ENCODE peak calls at places on chromosomes 4 and X, in eight cellular contexts. One of them, this sample, is unnamed.
A peak's percentile ranks its signal among the peaks of the same experiment; 100 is the strongest.

GRCh38 chr4:113094802-113095201 is 45.3 kb downstream of the ANK2 start:
- DNase-seq in transverse colon: no peak
- DNase-seq in ovary: no peak
- DNase-seq in stomach: no peak
- DNase-seq in suprapubic skin: no peak
- DNase-seq in K562: peak; percentile 16
- DNase-seq in SK-N-SH: peak; percentile 37
- DNase-seq in A549: peak; percentile 17
- DNase-seq in this sample: no peak

GRCh38 chr4:19913670-19914069 is 338.0 kb upstream of the SLIT2 start:
- DNase-seq in transverse colon: no peak
- DNase-seq in ovary: no peak
- DNase-seq in stomach: no peak
- DNase-seq in suprapubic skin: no peak
- DNase-seq in K562: no peak
- DNase-seq in SK-N-SH: no peak
- DNase-seq in A549: no peak
- DNase-seq in this sample: no peak

GRCh38 chr4:153234923-153235322 is 30.7 kb downstream of the TRIM2 start:
- DNase-seq in transverse colon: no peak
- DNase-seq in ovary: no peak
- DNase-seq in stomach: no peak
- DNase-seq in suprapubic skin: no peak
- DNase-seq in K562: no peak
- DNase-seq in SK-N-SH: no peak
- DNase-seq in A549: no peak
- DNase-seq in this sample: no peak

GRCh38 chr4:24519649-24520048 is 64.7 kb downstream of the DHX15 start:
- DNase-seq in transverse colon: no peak
- DNase-seq in ovary: no peak
- DNase-seq in stomach: peak; percentile 32
- DNase-seq in suprapubic skin: no peak
- DNase-seq in K562: no peak
- DNase-seq in SK-N-SH: no peak
- DNase-seq in A549: no peak
- DNase-seq in this sample: no peak

GRCh38 chr4:151319490-151319889 is 5.9 kb downstream of the SH3D19 start:
- DNase-seq in transverse colon: no peak
- DNase-seq in ovary: no peak
- DNase-seq in stomach: no peak
- DNase-seq in suprapubic skin: no peak
- DNase-seq in K562: no peak
- DNase-seq in SK-N-SH: no peak
- DNase-seq in A549: no peak
- DNase-seq in this sample: no peak

GRCh38 chr4:122131562-122132157 is 20.5 kb upstream of the BLTP1 start:
- DNase-seq in transverse colon: no peak
- DNase-seq in ovary: no peak
- DNase-seq in stomach: no peak
- DNase-seq in suprapubic skin: no peak
- DNase-seq in K562: no peak
- DNase-seq in SK-N-SH: no peak
- DNase-seq in A549: no peak
- DNase-seq in this sample: no peak

GRCh38 chr4:148214529-148215166 is 227.6 kb downstream of the NR3C2 start:
- DNase-seq in transverse colon: no peak
- DNase-seq in ovary: peak; percentile 30
- DNase-seq in stomach: no peak
- DNase-seq in suprapubic skin: no peak
- DNase-seq in K562: no peak
- DNase-seq in SK-N-SH: no peak
- DNase-seq in A549: no peak
- DNase-seq in this sample: peak; percentile 17

GRCh38 chr4:102625232-102625930 is 124.2 kb downstream of the NFKB1 start:
- DNase-seq in transverse colon: peak; percentile 42
- DNase-seq in ovary: no peak
- DNase-seq in stomach: peak; percentile 54
- DNase-seq in suprapubic skin: no peak
- DNase-seq in K562: no peak
- DNase-seq in SK-N-SH: peak; percentile 30
- DNase-seq in A549: peak; percentile 37
- DNase-seq in this sample: no peak

DNA sequence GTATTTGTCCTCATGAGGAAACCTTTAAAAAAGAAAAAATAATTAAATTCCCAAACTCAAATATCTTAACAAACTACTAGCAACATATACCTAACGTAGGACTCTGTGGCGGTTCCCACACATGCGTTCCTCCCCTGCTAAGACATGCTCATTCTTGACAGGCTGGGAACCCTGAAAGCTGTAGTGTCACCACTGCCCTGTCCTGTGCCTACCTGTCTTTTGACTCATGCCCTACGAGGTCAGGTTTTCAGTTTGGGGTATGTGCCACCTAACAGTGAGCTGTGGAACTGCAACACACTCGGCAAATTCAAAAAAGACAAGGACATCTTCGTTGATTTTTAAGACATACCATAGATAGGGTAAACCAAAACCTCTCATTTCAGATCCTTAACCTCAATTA is 17.8 kb downstream of the IDS start:
- DNase-seq in transverse colon: no peak
- DNase-seq in ovary: no peak
- DNase-seq in stomach: no peak
- DNase-seq in suprapubic skin: no peak
- DNase-seq in K562: peak; percentile 20
- DNase-seq in SK-N-SH: no peak
- DNase-seq in A549: peak; percentile 33
- DNase-seq in this sample: no peak
- TF ChIP-seq EP300 in transverse colon: no peak
- TF ChIP-seq EP300 in ovary: no peak
- TF ChIP-seq EP300 in stomach: no peak
- TF ChIP-seq EP300 in suprapubic skin: no peak
- TF ChIP-seq EP300 in K562: no peak
- TF ChIP-seq EP300 in SK-N-SH: no peak
- TF ChIP-seq EP300 in A549: no peak
- TF ChIP-seq EP300 in this sample: no peak

DNA sequence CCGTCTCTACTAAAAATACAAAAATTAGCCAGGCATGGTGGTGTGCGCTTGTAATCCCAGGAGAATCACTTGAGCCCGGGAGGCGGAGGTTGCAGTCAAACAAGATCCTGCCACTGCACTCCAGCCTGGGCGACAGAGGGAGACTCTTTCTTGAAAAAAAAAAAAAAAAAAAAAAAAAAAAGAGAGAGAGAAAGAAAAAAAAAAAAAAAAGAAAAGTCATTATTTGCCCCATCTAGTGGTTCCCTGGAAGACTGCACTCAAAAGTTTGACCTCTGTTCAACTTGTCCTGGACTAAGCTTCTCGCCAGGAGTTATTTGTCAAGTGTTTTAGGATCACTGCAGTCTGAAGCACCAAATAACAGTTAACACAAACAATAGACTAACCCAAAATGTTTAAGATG is 45.3 kb upstream of the KCTD8 start:
- DNase-seq in transverse colon: no peak
- DNase-seq in ovary: no peak
- DNase-seq in stomach: no peak
- DNase-seq in suprapubic skin: no peak
- DNase-seq in K562: peak; percentile 9
- DNase-seq in SK-N-SH: peak; percentile 8
- DNase-seq in A549: peak; percentile 17
- DNase-seq in this sample: no peak
- TF ChIP-seq CTCF in transverse colon: no peak
- TF ChIP-seq CTCF in ovary: no peak
- TF ChIP-seq CTCF in stomach: no peak
- TF ChIP-seq CTCF in suprapubic skin: peak; percentile 12
- TF ChIP-seq CTCF in K562: no peak
- TF ChIP-seq CTCF in SK-N-SH: peak; percentile 62
- TF ChIP-seq CTCF in A549: no peak
- TF ChIP-seq CTCF in this sample: no peak

GRCh38 chrX:41273638-41274037 is 60.3 kb upstream of the DDX3X start:
- DNase-seq in transverse colon: no peak
- DNase-seq in ovary: no peak
- DNase-seq in stomach: no peak
- DNase-seq in suprapubic skin: no peak
- DNase-seq in K562: no peak
- DNase-seq in SK-N-SH: no peak
- DNase-seq in A549: peak; percentile 23
- DNase-seq in this sample: no peak
- TF ChIP-seq EP300 in transverse colon: no peak
- TF ChIP-seq EP300 in ovary: no peak
- TF ChIP-seq EP300 in stomach: no peak
- TF ChIP-seq EP300 in suprapubic skin: no peak
- TF ChIP-seq EP300 in K562: no peak
- TF ChIP-seq EP300 in SK-N-SH: no peak
- TF ChIP-seq EP300 in A549: no peak
- TF ChIP-seq EP300 in this sample: no peak

GRCh38 chr4:163679189-163679588 is 184.7 kb downstream of the TMA16 start:
- DNase-seq in transverse colon: no peak
- DNase-seq in ovary: no peak
- DNase-seq in stomach: no peak
- DNase-seq in suprapubic skin: no peak
- DNase-seq in K562: no peak
- DNase-seq in SK-N-SH: peak; percentile 5
- DNase-seq in A549: peak; percentile 44
- DNase-seq in this sample: no peak
- TF ChIP-seq CTCF in transverse colon: no peak
- TF ChIP-seq CTCF in ovary: no peak
- TF ChIP-seq CTCF in stomach: no peak
- TF ChIP-seq CTCF in suprapubic skin: no peak
- TF ChIP-seq CTCF in K562: no peak
- TF ChIP-seq CTCF in SK-N-SH: peak; percentile 64
- TF ChIP-seq CTCF in A549: peak; percentile 20
- TF ChIP-seq CTCF in this sample: no peak

DNA sequence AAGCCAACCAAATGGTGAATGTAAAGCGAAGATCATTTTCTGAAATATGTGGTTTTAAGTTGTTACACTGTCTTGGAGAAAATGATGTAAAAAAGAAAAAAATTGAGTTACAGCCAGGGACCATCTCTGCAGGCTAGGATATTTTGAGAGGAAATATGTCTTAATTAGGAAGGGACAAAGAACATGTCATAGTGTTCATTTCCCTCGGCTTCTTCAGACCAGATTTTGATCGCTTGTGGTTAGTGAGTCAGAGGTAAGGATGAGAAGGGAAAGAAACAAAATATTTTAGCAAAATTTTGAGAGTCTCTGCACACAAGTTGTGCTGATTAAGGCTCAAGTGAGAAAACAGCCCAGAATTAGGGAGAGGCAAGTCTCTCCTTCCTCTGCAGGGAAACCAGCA is 58.9 kb upstream of the C1QTNF7 start:
- DNase-seq in transverse colon: no peak
- DNase-seq in ovary: no peak
- DNase-seq in stomach: no peak
- DNase-seq in suprapubic skin: no peak
- DNase-seq in K562: no peak
- DNase-seq in SK-N-SH: no peak
- DNase-seq in A549: no peak
- DNase-seq in this sample: no peak
- TF ChIP-seq EP300 in transverse colon: no peak
- TF ChIP-seq EP300 in ovary: no peak
- TF ChIP-seq EP300 in stomach: no peak
- TF ChIP-seq EP300 in suprapubic skin: no peak
- TF ChIP-seq EP300 in K562: no peak
- TF ChIP-seq EP300 in SK-N-SH: peak; percentile 92
- TF ChIP-seq EP300 in A549: no peak
- TF ChIP-seq EP300 in this sample: no peak

DNA sequence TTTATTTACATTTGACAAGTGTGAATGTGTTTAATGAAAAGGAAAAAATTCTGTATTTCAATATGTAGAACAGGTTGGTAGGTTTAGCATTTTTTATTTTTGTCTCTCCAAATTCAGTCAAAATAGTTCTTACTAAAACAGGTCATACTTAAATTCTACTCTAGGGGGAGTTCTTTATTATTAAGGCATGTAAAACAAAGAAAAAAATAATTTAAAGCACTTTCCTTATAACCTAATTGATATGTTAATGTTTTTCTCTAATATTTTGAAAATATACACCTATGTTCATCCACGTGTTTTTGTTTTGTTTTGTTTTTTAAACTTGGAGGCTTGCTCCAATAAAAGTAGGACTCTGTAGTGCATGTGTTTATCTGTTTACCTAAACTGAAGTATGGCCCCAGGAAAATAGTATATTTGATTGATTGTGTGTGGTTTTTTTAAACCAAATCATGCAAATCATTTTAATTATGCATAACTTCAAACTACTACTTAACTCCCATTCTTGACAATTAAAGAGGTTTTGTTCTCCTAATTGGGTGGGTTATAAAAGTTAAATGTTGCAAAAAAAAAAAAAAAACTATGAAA is 562.7 kb downstream of the RPA4 start:
- DNase-seq in transverse colon: no peak
- DNase-seq in ovary: no peak
- DNase-seq in stomach: no peak
- DNase-seq in suprapubic skin: no peak
- DNase-seq in K562: no peak
- DNase-seq in SK-N-SH: peak; percentile 4
- DNase-seq in A549: no peak
- DNase-seq in this sample: no peak
- TF ChIP-seq CTCF in transverse colon: no peak
- TF ChIP-seq CTCF in ovary: no peak
- TF ChIP-seq CTCF in stomach: no peak
- TF ChIP-seq CTCF in suprapubic skin: no peak
- TF ChIP-seq CTCF in K562: no peak
- TF ChIP-seq CTCF in SK-N-SH: peak; percentile 59
- TF ChIP-seq CTCF in A549: no peak
- TF ChIP-seq CTCF in this sample: no peak

GRCh38 chr4:94127707-94128328 is 79.8 kb upstream of the SMARCAD1 start:
- DNase-seq in transverse colon: no peak
- DNase-seq in ovary: no peak
- DNase-seq in stomach: no peak
- DNase-seq in suprapubic skin: no peak
- DNase-seq in K562: peak; percentile 42
- DNase-seq in SK-N-SH: peak; percentile 52
- DNase-seq in A549: peak; percentile 49
- DNase-seq in this sample: no peak
- TF ChIP-seq EP300 in transverse colon: no peak
- TF ChIP-seq EP300 in ovary: no peak
- TF ChIP-seq EP300 in stomach: no peak
- TF ChIP-seq EP300 in suprapubic skin: no peak
- TF ChIP-seq EP300 in K562: no peak
- TF ChIP-seq EP300 in SK-N-SH: no peak
- TF ChIP-seq EP300 in A549: no peak
- TF ChIP-seq EP300 in this sample: no peak

GRCh38 chr4:170227928-170228327 is 138.2 kb upstream of the AADAT start:
- DNase-seq in transverse colon: no peak
- DNase-seq in ovary: no peak
- DNase-seq in stomach: no peak
- DNase-seq in suprapubic skin: no peak
- DNase-seq in K562: no peak
- DNase-seq in SK-N-SH: no peak
- DNase-seq in A549: no peak
- DNase-seq in this sample: no peak
- TF ChIP-seq CTCF in transverse colon: no peak
- TF ChIP-seq CTCF in ovary: no peak
- TF ChIP-seq CTCF in stomach: no peak
- TF ChIP-seq CTCF in suprapubic skin: no peak
- TF ChIP-seq CTCF in K562: no peak
- TF ChIP-seq CTCF in SK-N-SH: peak; percentile 19
- TF ChIP-seq CTCF in A549: no peak
- TF ChIP-seq CTCF in this sample: no peak